ENCODE peak calls at places on chromosomes 6 and 20, in four cellular contexts. K is WTC11, G is psoas muscle, R is endothelial cell of umbilical vein. F is an unnamed sample.

GRCh38 chr6:112401083-112401482 is 54.0 kb downstream of the RFPL4B start:
- DNase-seq in K (no peak), G (no peak), R (no peak), F (no peak)

GRCh38 chr6:26104457-26105108 is 17.4 kb downstream of the HFE start:
- DNase-seq in K (no peak), G (no peak), R (no peak), F (no peak)

GRCh38 chr20:44223721-44224120 is 13.2 kb upstream of the OSER1 start:
- DNase-seq in K (no peak), G (no peak), R (no peak), F (no peak)

GRCh38 chr6:31717499-31718222 is 2.5 kb downstream of the LY6G6D start:
- DNase-seq in K (peak), G (no peak), R (no peak), F (peak)

GRCh38 chr6:167305796-167306195 is 14.7 kb downstream of the UNC93A start:
- DNase-seq in K (no peak), G (no peak), R (no peak), F (no peak)

GRCh38 chr6:163165922-163166321 is 248.6 kb upstream of the QKI start:
- DNase-seq in K (no peak), G (no peak), R (no peak), F (no peak)

GRCh38 chr6:37492236-37493046 is 7.3 kb downstream of the CCDC167 start:
- DNase-seq in K (no peak), G (no peak), R (no peak), F (no peak)

GRCh38 chr6:89357390-89357789 is 4.9 kb upstream of the UBE2J1 start:
- DNase-seq in K (no peak), G (no peak), R (peak), F (no peak)

GRCh38 chr6:92159046-92159445 is 1260.3 kb downstream of the EPHA7 start:
- DNase-seq in K (no peak), G (no peak), R (no peak), F (no peak)

GRCh38 chr6:34425132-34425497 is 754 bp downstream of the RPS10 start:
- DNase-seq in K (no peak), G (no peak), R (no peak), F (no peak)

GRCh38 chr20:57062241-57062640 is 204.2 kb downstream of the BMP7 start:
- DNase-seq in K (no peak), G (no peak), R (no peak), F (no peak)

GRCh38 chr6:152078804-152079203 is 271.3 kb downstream of the ESR1 start:
- DNase-seq in K (peak), G (no peak), R (no peak), F (no peak)

GRCh38 chr6:131042664-131043063 is 20.4 kb downstream of the EPB41L2 start:
- DNase-seq in K (no peak), G (no peak), R (no peak), F (no peak)

GRCh38 chr6:97215157-97215769 is 67.8 kb downstream of the MMS22L start:
- DNase-seq in K (peak), G (no peak), R (peak), F (peak)

GRCh38 chr20:57613481-57613921 is 6.7 kb downstream of the ZBP1 start:
- DNase-seq in K (no peak), G (peak), R (no peak), F (no peak)

GRCh38 chr20:50815162-50815989 is 20.5 kb downstream of the BCAS4 start:
- DNase-seq in K (no peak), G (no peak), R (no peak), F (no peak)

GRCh38 chr6:126804255-126805064 is 314.0 kb upstream of the RSPO3 start:
- DNase-seq in K (no peak), G (no peak), R (peak), F (peak)

GRCh38 chr6:49326337-49326736 is 136.7 kb downstream of the MMUT start:
- DNase-seq in K (no peak), G (no peak), R (peak), F (no peak)

GRCh38 chr6:106609699-106610098 is 19.6 kb downstream of the RTN4IP1 start:
- DNase-seq in K (peak), G (no peak), R (no peak), F (peak)

GRCh38 chr20:56003966-56004365 is 1.4 kb downstream of the CBLN4 start:
- DNase-seq in K (no peak), G (no peak), R (no peak), F (peak)

GRCh38 chr6:72245565-72245964 is 359.2 kb downstream of the RIMS1 start:
- DNase-seq in K (peak), G (no peak), R (peak), F (no peak)

DNA sequence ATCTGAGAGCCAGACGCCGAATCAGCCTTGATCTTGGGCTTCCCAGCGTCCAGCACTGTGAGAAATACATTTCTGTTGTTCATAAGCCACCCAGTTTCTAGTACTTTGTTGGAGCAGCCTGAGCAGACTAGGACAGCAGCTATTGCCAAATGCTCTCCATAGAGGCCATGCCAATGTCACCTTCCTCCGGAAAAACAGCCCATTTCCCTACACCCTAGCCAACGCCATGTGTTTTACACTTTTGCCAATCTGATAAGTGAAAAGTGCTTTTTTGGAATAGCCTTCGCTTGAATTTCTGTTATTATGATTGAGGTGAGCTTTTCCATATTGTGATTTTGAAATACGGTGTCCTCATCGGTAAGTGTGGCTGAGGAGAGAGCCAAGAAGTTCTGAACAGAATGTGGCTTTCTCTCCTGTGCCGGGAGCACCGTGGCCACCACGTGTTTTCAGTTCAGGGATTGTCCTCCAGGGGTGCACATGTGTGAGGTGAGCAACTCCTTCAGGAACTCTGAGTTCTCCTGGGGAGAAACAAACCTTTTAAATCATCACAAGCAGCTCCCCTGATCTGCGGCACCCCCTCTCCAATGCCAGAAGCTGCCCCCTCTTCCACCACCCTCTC is 35.8 kb downstream of the TAF8 start:
- DNase-seq in K (peak), G (peak), R (peak), F (peak)
- TF ChIP-seq CTCF in K (peak), G (no peak), R (peak), F (peak)

DNA sequence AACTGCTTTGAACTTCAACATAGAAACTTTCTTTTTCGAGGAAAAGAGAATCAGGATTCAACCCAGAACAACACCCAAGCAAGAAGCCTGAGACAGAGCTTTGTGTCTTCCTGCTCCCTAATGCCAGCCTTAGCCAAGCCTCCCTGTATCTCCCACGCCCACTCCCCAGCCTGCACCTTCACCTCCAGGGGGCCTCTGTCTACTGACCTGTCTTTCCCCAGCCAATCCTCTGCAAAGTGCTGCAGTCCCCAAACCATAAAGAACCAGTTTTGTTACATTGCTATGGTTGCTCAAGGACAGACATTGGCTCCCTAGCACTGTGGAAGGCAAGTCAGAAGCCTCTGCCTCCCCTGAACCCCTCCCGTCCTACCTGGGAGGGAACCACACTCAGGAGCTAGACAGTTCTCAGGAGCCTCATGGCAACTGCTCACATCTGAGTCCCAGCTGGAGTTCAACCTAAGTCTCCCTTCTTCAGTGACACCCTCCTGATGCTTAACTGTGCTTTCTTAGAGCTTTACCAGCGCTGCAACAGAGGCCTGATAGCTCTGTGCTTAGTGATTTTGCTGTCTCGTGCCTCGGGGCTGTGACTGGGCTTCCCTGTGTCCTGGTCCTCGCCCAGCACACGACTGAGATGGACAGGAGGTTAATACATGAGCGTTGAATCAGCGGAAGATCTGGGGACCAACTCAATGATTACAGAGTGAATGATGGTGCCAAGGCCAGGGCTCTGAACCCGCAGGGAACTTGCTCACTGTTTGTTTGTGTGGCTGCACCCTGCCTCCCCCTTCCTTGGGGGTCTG is 101.5 kb upstream of the DUSP22 start:
- DNase-seq in K (no peak), G (no peak), R (no peak), F (no peak)
- TF ChIP-seq CTCF in K (no peak), G (no peak), R (no peak), F (no peak)

DNA sequence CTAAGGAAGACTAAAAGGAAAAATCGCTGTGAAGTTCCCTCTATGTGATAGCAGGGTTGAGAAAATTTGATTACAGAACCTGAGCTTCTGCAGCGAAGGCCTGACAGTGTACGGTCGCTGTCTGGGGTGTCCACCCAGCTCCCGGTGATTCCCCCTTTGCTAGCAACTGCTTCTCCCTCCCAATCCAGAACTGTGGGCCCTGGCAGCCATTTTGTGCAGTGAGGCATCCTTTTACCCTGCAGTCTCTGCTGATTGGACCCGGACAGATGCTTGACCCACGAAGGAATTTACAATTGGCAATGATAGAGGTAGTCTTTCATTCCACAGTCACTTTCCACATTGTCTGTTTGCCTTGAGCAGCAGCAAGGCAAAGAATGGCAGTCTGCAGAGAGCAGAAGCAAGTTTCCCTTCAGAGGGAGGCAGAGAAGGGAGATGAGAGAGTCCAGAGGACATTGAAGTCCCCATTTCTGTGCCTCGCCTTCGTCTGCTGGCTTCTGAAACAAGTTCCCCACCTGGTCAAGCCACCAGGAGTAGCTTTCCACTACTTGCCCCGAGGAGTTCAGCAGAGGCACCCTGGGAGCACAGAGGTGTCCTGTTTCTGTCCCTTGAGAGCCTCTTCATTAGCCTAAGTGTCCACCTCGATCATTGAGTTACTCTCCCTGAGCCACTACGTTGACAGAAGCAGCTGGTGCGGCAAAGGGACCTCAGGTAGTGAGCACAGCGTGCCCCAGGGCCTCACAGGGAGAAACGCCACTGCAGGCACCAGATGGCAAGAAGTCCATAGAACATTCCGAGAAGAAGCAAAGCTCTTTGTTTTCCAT is 370.3 kb downstream of the NRN1 start:
- DNase-seq in K (peak), G (no peak), R (no peak), F (no peak)
- TF ChIP-seq CTCF in K (no peak), G (no peak), R (no peak), F (no peak)

DNA sequence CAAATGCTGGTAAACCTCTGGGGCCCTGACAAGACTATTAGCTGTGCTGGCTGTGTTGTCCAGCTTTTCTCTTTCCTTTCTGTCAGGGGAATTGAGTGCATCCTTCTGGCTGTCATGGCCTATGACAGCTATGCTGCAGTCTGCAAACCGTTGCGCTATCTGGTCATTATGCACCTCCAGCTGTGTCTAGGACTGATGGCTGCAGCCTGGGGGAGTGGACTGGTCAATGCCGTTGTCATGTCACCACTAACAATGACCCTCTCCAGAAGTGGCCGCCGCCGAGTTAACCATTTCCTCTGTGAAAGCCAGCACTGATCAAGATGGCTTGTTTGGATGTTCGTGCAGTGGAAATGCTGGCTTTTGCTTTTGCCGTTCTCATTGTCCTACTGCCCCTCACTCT is 20.3 kb downstream of the OR2B6 start:
- DNase-seq in K (no peak), G (no peak), R (no peak), F (no peak)
- TF ChIP-seq CTCF in K (no peak), G (no peak), R (no peak), F (no peak)

DNA sequence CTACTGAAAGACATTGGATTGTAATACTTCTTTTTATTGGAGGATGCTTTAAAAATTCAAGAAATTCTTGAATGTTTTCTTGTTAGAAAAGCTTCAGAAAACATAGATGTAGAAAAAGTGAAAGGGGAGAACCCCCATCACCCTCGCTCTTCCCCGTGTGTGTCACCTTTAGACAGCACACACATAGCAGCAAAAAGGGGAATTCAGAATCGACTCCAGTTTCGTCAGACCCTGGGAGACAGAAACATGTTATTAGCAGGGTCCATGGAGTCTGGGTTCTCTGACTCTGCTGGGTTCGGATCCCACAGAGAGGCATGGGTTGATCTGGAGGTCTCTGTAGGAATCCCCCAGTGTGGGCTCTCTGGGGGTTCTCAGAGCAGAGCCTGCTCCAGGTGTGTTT is 43.7 kb downstream of the ARHGAP40 start:
- DNase-seq in K (no peak), G (no peak), R (no peak), F (no peak)
- TF ChIP-seq CTCF in K (no peak), G (no peak), R (no peak), F (no peak)

DNA sequence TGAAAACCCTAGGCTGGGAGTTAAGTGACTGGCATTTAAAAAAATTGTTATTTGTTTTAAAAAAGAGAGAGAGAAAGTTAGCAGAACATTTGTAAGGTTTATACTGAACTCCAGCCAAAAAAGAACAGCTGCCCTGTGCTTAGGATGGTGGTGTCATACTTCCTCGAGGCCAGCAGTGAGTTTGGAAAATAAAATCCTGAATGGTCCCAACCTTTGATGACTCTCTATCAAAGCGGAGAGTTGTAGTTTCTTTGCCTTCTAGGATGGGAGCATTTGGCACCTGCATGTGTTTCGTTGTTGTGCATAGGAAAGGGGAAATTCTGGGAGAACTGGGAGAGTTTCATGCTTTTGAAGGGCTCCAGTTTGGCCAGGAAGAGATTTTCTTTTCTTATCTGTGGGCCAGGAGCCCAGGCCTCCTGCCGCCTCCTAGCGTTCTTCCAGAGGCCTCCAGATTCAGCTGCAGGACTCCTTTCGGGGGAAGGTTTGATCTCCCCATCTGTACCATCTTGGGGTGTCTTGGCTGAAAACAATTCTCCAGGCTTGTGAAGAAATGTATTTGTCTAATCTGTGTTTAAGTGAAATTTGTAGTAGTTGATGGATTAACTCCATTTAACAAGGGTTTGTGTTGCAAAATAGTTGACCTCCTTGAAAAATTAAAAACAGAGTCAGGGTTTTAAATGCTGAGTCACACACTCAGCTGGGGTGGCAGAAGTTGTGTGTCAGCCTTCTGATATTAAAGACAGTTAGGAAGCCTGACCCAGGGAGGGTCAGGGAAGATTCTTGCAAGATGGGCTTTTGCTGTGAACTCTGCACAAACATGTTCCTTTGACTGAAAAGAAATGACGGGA is 63.4 kb downstream of the TXNDC5 start:
- DNase-seq in K (no peak), G (no peak), R (peak), F (no peak)
- TF ChIP-seq CTCF in K (no peak), G (no peak), R (peak), F (no peak)

F was measured in body of pancreas.